ENCODE peak calls at places on chromosome X, in four cellular contexts. Z, K, T and D are unnamed samples.

GRCh38 chrX:46628406-46629371 is 55.1 kb downstream of the CHST7 start:
- DNase-seq in K (peak), Z (no peak), T (no peak), D (peak)

GRCh38 chrX:154375156-154375504 is 696 bp upstream of the FLNA start:
- DNase-seq in T (no peak), Z (no peak), K (no peak), D (no peak)

GRCh38 chrX:21745756-21746155 is 12.2 kb downstream of the SMPX start:
- DNase-seq in K (peak), Z (no peak), T (no peak), D (peak)

GRCh38 chrX:140723251-140723650 is 13.7 kb downstream of the LINC00632 start:
- DNase-seq in T (no peak), Z (no peak), K (peak), D (peak)

GRCh38 chrX:108165349-108166111 is 74.0 kb downstream of the ATG4A start:
- DNase-seq in T (peak), K (peak), Z (peak), D (peak)

GRCh38 chrX:17809984-17810383 is 51.1 kb downstream of the RAI2 start:
- DNase-seq in T (no peak), Z (no peak), K (no peak), D (no peak)

GRCh38 chrX:101550825-101551767 is 749 bp downstream of the ARMCX1 start:
- DNase-seq in K (peak), Z (peak), T (peak), D (peak)

GRCh38 chrX:26918633-26919032 is 544.5 kb downstream of the PPP4R3C start:
- DNase-seq in Z (peak), K (no peak), T (peak), D (peak)

GRCh38 chrX:34884693-34885277 is 57.8 kb upstream of the FAM47B start:
- DNase-seq in T (no peak), K (peak), Z (no peak), D (peak)

GRCh38 chrX:37405954-37406353 is 56.8 kb downstream of the PRRG1 start:
- DNase-seq in T (no peak), K (peak), Z (no peak), D (peak)

GRCh38 chrX:9765737-9766098 is at the start of gene GPR143:
- DNase-seq in Z (no peak), K (no peak), T (peak), D (no peak)
- H3K14ac ChIP-seq in Z (peak), K (no peak), T (peak), D (no peak)

GRCh38 chrX:129932792-129933321 is 26.9 kb downstream of the UTP14A start:
- DNase-seq in T (peak), K (no peak), Z (no peak), D (peak)
- H3K23ac ChIP-seq in T (no peak), K (peak), Z (no peak), D (no peak)

DNA sequence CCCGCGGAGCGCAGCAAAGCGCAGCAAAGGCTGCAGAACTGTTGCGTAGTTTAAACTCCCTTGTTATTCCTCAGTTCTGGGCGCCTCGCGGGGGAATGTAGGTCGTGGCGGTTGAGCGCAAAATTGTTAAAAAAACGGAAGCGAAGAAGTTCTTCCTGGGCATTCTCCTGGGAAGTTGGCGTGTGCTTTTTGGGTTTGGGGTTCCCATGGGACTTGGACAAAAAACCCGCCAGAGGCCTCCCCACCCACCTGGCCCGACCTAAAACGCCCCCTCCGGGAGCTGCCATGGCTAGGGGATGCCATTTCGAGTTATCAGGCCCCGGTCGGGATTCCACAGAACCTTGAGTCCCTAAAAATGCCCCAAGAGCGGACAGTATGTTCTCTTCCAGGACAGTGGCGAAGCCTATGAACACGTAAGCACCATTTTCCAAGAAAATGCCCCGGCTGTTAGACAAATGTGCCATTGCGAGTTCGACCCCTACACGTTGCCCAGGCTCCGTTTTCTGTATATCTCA is 8.9 kb downstream of the ZIC3 start:
- DNase-seq in K (no peak), Z (no peak), T (peak), D (no peak)
- H3K4ac ChIP-seq in K (no peak), Z (no peak), T (no peak), D (no peak)

GRCh38 chrX:38803286-38803608 is 2.0 kb downstream of the MID1IP1 start:
- DNase-seq in Z (no peak), K (no peak), T (no peak), D (no peak)

GRCh38 chrX:38806054-38806389 is 4.8 kb downstream of the MID1IP1 start:
- DNase-seq in T (no peak), Z (no peak), K (no peak), D (no peak)

GRCh38 chrX:38805294-38806053 is 4.2 kb downstream of the MID1IP1 start:
- DNase-seq in Z (no peak), T (peak), K (peak), D (peak)

GRCh38 chrX:38804481-38805293 is 3.4 kb downstream of the MID1IP1 start:
- DNase-seq in T (no peak), Z (peak), K (no peak), D (peak)

GRCh38 chrX:38803609-38804480 is 2.6 kb downstream of the MID1IP1 start:
- DNase-seq in Z (peak), T (peak), K (peak), D (peak)
- H3K14ac ChIP-seq in Z (peak), T (peak), K (peak), D (peak)

GRCh38 chrX:387729-388128 is 1.0 kb upstream of the PPP2R3B start:
- DNase-seq in Z (no peak), T (no peak), K (no peak), D (no peak)

GRCh38 chrX:386239-386767 is 404 bp downstream of the PPP2R3B start:
- DNase-seq in K (no peak), T (no peak), Z (no peak), D (no peak)

GRCh38 chrX:389021-389441 is 2.3 kb upstream of the PPP2R3B start:
- DNase-seq in K (no peak), T (no peak), Z (no peak), D (no peak)

GRCh38 chrX:384861-385260 is 1.8 kb downstream of the PPP2R3B start:
- DNase-seq in Z (no peak), T (no peak), K (no peak), D (no peak)

GRCh38 chrX:386768-387575 is at the start of gene PPP2R3B:
- DNase-seq in Z (peak), K (peak), T (peak), D (peak)
- H3K23ac ChIP-seq in Z (peak), K (peak), T (no peak), D (peak)

DNA sequence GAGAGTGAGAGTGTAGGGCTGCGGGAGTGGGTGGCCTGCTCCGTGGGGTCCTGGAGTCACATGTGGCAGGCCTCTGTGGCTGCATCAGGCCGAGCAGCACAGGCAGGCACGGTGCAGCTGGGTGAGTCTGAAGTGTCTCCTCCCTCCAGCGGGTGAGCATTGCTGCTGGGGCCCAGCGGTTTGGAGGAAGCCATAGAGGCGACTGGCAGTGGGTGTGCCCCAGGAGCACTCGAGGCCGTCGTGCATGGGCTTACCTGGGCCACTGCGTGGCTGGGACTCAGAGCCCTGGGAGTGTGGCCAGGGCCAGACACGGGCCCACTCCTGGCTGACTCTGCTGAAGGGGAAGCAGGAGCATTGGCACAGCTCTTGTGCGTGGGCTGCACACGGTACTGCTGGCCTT is 10.6 kb downstream of the ZNF185 start:
- DNase-seq in Z (no peak), K (no peak), T (no peak), D (no peak)
- H3K4ac ChIP-seq in Z (no peak), K (no peak), T (no peak), D (no peak)

GRCh38 chrX:48574270-48575266 is at the start of gene RBM3:
- DNase-seq in K (peak), T (peak), Z (peak), D (peak)

GRCh38 chrX:48578661-48579128 is 4.4 kb downstream of the RBM3 start:
- DNase-seq in K (no peak), Z (no peak), T (no peak), D (no peak)

GRCh38 chrX:48573690-48574269 is 504 bp upstream of the RBM3 start:
- DNase-seq in K (no peak), T (no peak), Z (peak), D (no peak)

GRCh38 chrX:48576108-48576507 is 1.8 kb downstream of the RBM3 start:
- DNase-seq in Z (no peak), T (no peak), K (no peak), D (no peak)

DNA sequence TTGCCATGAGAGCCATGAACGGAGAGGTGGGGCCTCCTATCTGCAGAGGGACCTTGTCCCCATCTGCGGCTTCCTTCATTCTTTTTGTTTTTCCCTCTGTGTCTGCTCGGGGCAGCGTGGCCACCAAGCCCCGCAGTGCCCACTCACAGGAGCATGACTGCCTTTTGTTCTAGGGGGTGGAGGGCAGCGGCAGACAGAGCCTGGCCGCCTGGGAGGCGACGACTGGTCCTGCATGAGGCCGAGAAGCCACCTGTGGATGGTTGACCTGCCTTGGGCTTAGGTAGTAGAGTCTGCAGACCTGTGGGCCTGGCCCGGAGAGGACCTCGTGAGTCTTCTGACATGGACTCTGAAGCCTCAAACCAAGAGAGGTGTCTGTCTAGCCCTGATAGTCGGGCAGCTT is 1.4 kb downstream of the RBM3 start:
- DNase-seq in K (no peak), T (no peak), Z (no peak), D (no peak)
- H3K14ac ChIP-seq in K (peak), T (no peak), Z (no peak), D (no peak)